ENCODE peak calls at places on chromosome 13, in nine cellular contexts. Q is pancreas; N is Peyer's patch; A is CD8-positive, alpha-beta memory T cell; H is colonic mucosa; E is transverse colon; G is A549; Y is left ventricle myocardium inferior; B is body of pancreas. M is an unnamed sample.
A peak's percentile ranks its signal among the peaks of the same experiment; 100 is the strongest.

GRCh38 chr13:111179908-111180756 is 65.0 kb downstream of the ARHGEF7 start:
- DNase-seq in Q (no peak), N (no peak), A (no peak), H (no peak), E (no peak), G (no peak), Y (no peak), B (no peak), M (no peak)

GRCh38 chr13:23743717-23744116 is 145.5 kb downstream of the MIPEP start:
- DNase-seq in Q (no peak), N (no peak), A (no peak), H (no peak), E (no peak), G (peak; percentile 55), Y (no peak), B (no peak), M (no peak)

GRCh38 chr13:86324191-86324590 is 525.0 kb upstream of the SLITRK6 start:
- DNase-seq in Q (no peak), N (no peak), A (no peak), H (no peak), E (no peak), G (no peak), Y (no peak), B (no peak), M (no peak)

GRCh38 chr13:35699181-35699580 is 222.7 kb upstream of the MAB21L1 start:
- DNase-seq in Q (no peak), N (no peak), A (no peak), H (no peak), E (no peak), G (no peak), Y (no peak), B (no peak), M (no peak)

GRCh38 chr13:105702441-105702840 is 833.0 kb downstream of the EFNB2 start:
- DNase-seq in Q (no peak), N (no peak), A (no peak), H (no peak), E (no peak), G (no peak), Y (no peak), B (peak; percentile 30), M (no peak)

GRCh38 chr13:73492811-73493210 is 434.0 kb downstream of the KLF5 start:
- DNase-seq in Q (no peak), N (no peak), A (no peak), H (no peak), E (no peak), G (no peak), Y (no peak), B (no peak), M (no peak)

GRCh38 chr13:113880651-113881611 is 17.1 kb upstream of the GAS6 start:
- DNase-seq in Q (no peak), N (no peak), A (no peak), H (no peak), E (no peak), G (no peak), Y (no peak), B (no peak), M (peak; percentile 80)

GRCh38 chr13:114064516-114065140 is 67.8 kb downstream of the RASA3 start:
- DNase-seq in Q (no peak), N (no peak), A (no peak), H (no peak), E (peak; percentile 40), G (peak; percentile 45), Y (peak; percentile 28), B (no peak), M (no peak)

GRCh38 chr13:23751195-23751594 is 138.0 kb downstream of the MIPEP start:
- DNase-seq in Q (no peak), N (no peak), A (no peak), H (no peak), E (no peak), G (peak; percentile 39), Y (no peak), B (no peak), M (no peak)

GRCh38 chr13:99197257-99197651 is 3.4 kb upstream of the UBAC2 start:
- DNase-seq in Q (no peak), N (no peak), A (no peak), H (peak; percentile 66), E (peak; percentile 60), G (no peak), Y (no peak), B (no peak), M (no peak)

GRCh38 chr13:114130708-114131580 is 1.5 kb downstream of the RASA3 start:
- DNase-seq in Q (no peak), N (peak; percentile 79), A (peak; percentile 48), H (peak; percentile 47), E (peak; percentile 53), G (peak; percentile 18), Y (peak; percentile 55), B (peak; percentile 47), M (no peak)

GRCh38 chr13:95713651-95714050 is 36.7 kb downstream of the DNAJC3 start:
- DNase-seq in Q (no peak), N (no peak), A (no peak), H (no peak), E (no peak), G (no peak), Y (no peak), B (no peak), M (no peak)

GRCh38 chr13:99553033-99553432 is 51.8 kb downstream of the TM9SF2 start:
- DNase-seq in Q (no peak), N (no peak), A (no peak), H (no peak), E (no peak), G (no peak), Y (no peak), B (peak; percentile 27), M (no peak)

DNA sequence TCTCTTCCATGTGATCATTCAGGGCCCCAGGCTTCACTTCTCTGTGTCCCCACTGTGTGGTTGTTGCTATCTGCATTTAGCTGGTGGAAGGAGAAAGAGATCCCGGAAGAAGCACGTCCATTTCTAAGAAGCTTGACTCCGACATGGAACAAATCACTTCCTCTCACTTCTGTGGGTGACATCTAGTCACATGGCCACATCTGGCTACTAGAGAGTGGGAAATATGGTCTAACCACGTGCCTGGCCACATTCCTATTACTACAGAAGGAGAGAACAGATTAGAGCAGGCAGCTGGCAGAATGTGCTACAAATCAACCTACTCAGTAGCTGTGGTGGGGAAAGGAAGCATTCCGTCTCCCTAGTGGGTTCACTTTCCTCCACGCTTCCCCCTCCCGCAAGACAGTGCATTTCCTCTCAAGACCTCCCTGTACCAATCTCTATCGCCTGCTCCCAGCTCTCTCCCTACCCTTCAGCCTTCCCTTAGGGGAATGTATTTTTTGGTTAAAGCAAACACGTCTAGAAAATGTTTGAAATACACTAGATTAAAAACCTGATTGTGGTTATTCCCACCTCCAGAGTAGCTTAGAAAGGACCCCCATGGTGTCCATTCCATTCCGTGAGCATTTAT is 7.8 kb upstream of the AMER2 start:
- DNase-seq in Q (no peak), N (no peak), A (no peak), H (no peak), E (no peak), G (no peak), Y (no peak), B (no peak), M (peak; percentile 62)
- H3K27ac ChIP-seq in Q (no peak overlapping the region), N (no peak overlapping the region), A (no peak overlapping the region), H (no peak overlapping the region), E (no peak overlapping the region), G (no peak overlapping the region), Y (no peak overlapping the region), B (no peak overlapping the region), M (no peak overlapping the region)

GRCh38 chr13:20141238-20142018 is 19.4 kb downstream of the GJA3 start:
- DNase-seq in Q (no peak), N (no peak), A (no peak), H (no peak), E (no peak), G (no peak), Y (peak; percentile 71), B (no peak), M (no peak)

GRCh38 chr13:20140487-20140886 is 20.4 kb downstream of the GJA3 start:
- DNase-seq in Q (no peak), N (no peak), A (no peak), H (no peak), E (no peak), G (no peak), Y (no peak), B (no peak), M (no peak)

GRCh38 chr13:20137875-20138274 is 23.0 kb downstream of the GJA3 start:
- DNase-seq in Q (no peak), N (no peak), A (no peak), H (no peak), E (no peak), G (no peak), Y (no peak), B (no peak), M (no peak)

GRCh38 chr13:20134732-20135131 is 26.1 kb downstream of the GJA3 start:
- DNase-seq in Q (no peak), N (no peak), A (no peak), H (no peak), E (no peak), G (no peak), Y (no peak), B (no peak), M (no peak)

DNA sequence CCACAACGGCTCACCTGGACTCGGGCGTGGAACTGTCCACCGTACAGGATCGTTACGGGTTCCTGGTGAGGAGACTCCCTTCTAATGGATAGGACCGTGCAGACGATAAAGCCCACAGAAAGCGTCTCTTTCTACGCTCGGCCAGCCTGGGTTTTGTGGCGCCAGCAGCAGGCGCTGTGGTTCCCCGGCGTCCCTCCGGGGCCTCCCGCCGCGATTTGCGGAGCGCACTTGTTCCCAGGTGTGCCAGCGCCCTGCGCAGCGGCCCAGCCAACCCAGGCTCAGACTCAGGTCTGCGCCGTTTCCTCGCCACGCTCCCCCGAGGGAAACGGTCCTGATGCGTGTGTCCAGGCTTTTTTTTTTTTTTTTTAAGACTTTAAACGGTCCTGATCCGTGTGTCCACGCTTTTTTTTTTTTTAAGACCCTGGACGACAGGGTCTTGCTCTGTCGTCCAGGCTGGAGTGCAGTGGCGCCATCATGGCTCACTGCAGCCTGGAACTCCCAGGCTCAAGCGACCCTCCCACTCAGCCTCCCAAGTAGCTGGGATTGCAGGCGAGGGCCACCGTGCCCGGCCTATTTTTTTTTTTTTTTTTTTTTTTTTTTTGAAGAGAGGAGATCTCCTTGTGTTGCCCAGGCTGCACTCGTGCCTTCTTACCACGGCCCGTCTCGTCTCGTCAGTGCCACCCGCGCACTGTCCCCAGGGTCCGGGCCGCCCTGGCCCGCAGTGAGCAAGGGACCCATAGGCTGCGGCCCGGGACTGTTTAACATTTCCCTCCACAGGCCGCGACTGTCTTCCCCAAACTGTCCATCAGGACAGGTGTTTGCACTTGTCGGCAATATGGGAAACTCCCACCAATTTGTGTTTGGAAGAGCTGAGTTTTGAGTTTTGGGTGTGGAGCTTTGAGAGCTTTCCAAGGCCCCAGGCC is 23.8 kb downstream of the GJA3 start:
- DNase-seq in Q (peak; percentile 86), N (peak; percentile 63), A (no peak), H (peak; percentile 68), E (peak; percentile 67), G (peak; percentile 67), Y (no peak), B (peak; percentile 74), M (no peak)
- H3K4me3 ChIP-seq in Q (peak overlapping the region; percentile 28), N (no peak overlapping the region), A (no peak overlapping the region), H (peak overlapping the region; percentile 14), E (no peak overlapping the region), G (peak overlapping the region; percentile 46), Y (no peak overlapping the region), B (no peak overlapping the region), M (no peak overlapping the region)

GRCh38 chr13:41564046-41564445 is 106.7 kb downstream of the RGCC start:
- DNase-seq in Q (no peak), N (no peak), A (no peak), H (no peak), E (no peak), G (no peak), Y (no peak), B (no peak), M (no peak)
- H3K4me1 ChIP-seq in Q (no peaks in the 10 kb centered on the region), N (no peaks in the 10 kb centered on the region), A (no peaks in the 10 kb centered on the region), H (peaks cover 7% of the 10 kb centered on the region), E (no peaks in the 10 kb centered on the region), G (peaks cover 4% of the 10 kb centered on the region), Y (peaks cover 37% of the 10 kb centered on the region), B (peaks cover 4% of the 10 kb centered on the region), M (peaks cover 18% of the 10 kb centered on the region)

GRCh38 chr13:30792257-30793000 is 57.1 kb downstream of the ALOX5AP start:
- DNase-seq in Q (peak; percentile 71), N (peak; percentile 75), A (no peak), H (peak; percentile 47), E (peak; percentile 50), G (peak; percentile 36), Y (peak; percentile 77), B (peak; percentile 80), M (no peak)
- H3K27ac ChIP-seq in Q (no peak overlapping the region), N (no peak overlapping the region), A (no peak overlapping the region), H (no peak overlapping the region), E (peak overlapping the region; percentile 54), G (peak overlapping the region; percentile 79), Y (peak overlapping the region; percentile 72), B (no peak overlapping the region), M (peak overlapping the region; percentile 50)

M was measured in esophagus muscularis mucosa.